ENCODE peak calls at places on chromosomes 16 and 17, in four cellular contexts. S is GM10248, X is heart right ventricle, H is WTC11. Q is an unnamed sample.

GRCh38 chr17:46968224-46968834 is 10.7 kb downstream of the RPRML start:
- DNase-seq in S (no peak), X (no peak), H (no peak), Q (no peak)

GRCh38 chr17:44219636-44220210 is at the start of gene UBTF:
- DNase-seq in S (peak; percentile 58), X (peak; percentile 80), H (peak; percentile 72), Q (no peak)

GRCh38 chr17:37743612-37743874 is 1.3 kb downstream of the HNF1B start:
- DNase-seq in S (peak; percentile 65), X (no peak), H (no peak), Q (no peak)

GRCh38 chr16:80369559-80369958 is 171.2 kb upstream of the DYNLRB2 start:
- DNase-seq in S (no peak), X (no peak), H (peak; percentile 45), Q (no peak)

GRCh38 chr16:29662729-29663019 is 373 bp upstream of the SPN start:
- DNase-seq in S (peak; percentile 75), X (no peak), H (no peak), Q (no peak)

GRCh38 chr17:79510071-79510470 is 100.8 kb downstream of the RBFOX3 start:
- DNase-seq in S (no peak), X (no peak), H (no peak), Q (no peak)

GRCh38 chr17:36907407-36907806 is 29.9 kb upstream of the LHX1 start:
- DNase-seq in S (no peak), X (no peak), H (no peak), Q (no peak)

GRCh38 chr16:75424096-75424762 is 9.1 kb downstream of the CFDP1 start:
- DNase-seq in S (no peak), X (no peak), H (no peak), Q (no peak)

GRCh38 chr16:28085376-28086171 is 22.1 kb upstream of the GSG1L start:
- DNase-seq in S (no peak), X (no peak), H (no peak), Q (no peak)

GRCh38 chr16:49150341-49150740 is 131.3 kb downstream of the CBLN1 start:
- DNase-seq in S (no peak), X (no peak), H (no peak), Q (no peak)

GRCh38 chr17:81607431-81607830 is 29.5 kb downstream of the NPLOC4 start:
- DNase-seq in S (no peak), X (no peak), H (no peak), Q (no peak)

GRCh38 chr16:69435977-69436729 is 11.7 kb downstream of the CYB5B start:
- DNase-seq in S (no peak), X (no peak), H (no peak), Q (no peak)

GRCh38 chr17:28177351-28177750 is 134.9 kb downstream of the NLK start:
- DNase-seq in S (no peak), X (no peak), H (no peak), Q (no peak)

GRCh38 chr16:20910781-20911321 is 10.3 kb downstream of the LYRM1 start:
- DNase-seq in S (no peak), X (no peak), H (no peak), Q (no peak)

GRCh38 chr16:57341441-57342303 is 16.9 kb upstream of the CCL22 start:
- DNase-seq in S (no peak), X (no peak), H (no peak), Q (no peak)

GRCh38 chr17:652310-652709 is 62.3 kb downstream of the VPS53 start:
- DNase-seq in S (no peak), X (peak; percentile 77), H (no peak), Q (no peak)

GRCh38 chr16:64088838-64089237 is 1033.0 kb downstream of the CDH11 start:
- DNase-seq in S (no peak), X (no peak), H (no peak), Q (no peak)

GRCh38 chr16:67179421-67180080 is 4.2 kb downstream of the MATCAP1 start:
- DNase-seq in S (no peak), X (no peak), H (peak; percentile 33), Q (no peak)

GRCh38 chr17:13410874-13411273 is 190.9 kb downstream of the HS3ST3A1 start:
- DNase-seq in S (no peak), X (no peak), H (no peak), Q (no peak)

GRCh38 chr16:88977028-88977844 is at the start of gene CBFA2T3:
- DNase-seq in S (peak; percentile 62), X (peak; percentile 81), H (no peak), Q (peak; percentile 83)

GRCh38 chr17:51372345-51373004 is 112.1 kb downstream of the UTP18 start:
- DNase-seq in S (peak; percentile 28), X (no peak), H (peak; percentile 38), Q (peak; percentile 71)

GRCh38 chr16:49556252-49557069 is 182.9 kb downstream of the C16orf78 start:
- DNase-seq in S (no peak), X (no peak), H (peak; percentile 44), Q (no peak)

GRCh38 chr17:63196772-63197335 is 230.8 kb downstream of the TANC2 start:
- DNase-seq in S (no peak), X (no peak), H (no peak), Q (no peak)

GRCh38 chr17:33200587-33200986 is 92.5 kb downstream of the ASIC2 start:
- DNase-seq in S (no peak), X (no peak), H (peak; percentile 17), Q (no peak)

GRCh38 chr16:57624806-57625500 is 3.5 kb upstream of the ADGRG1 start:
- DNase-seq in S (no peak), X (no peak), H (no peak), Q (no peak)

GRCh38 chr17:68255731-68256538 is 8.1 kb downstream of the AMZ2 start:
- DNase-seq in S (no peak), X (no peak), H (no peak), Q (no peak)

GRCh38 chr16:64250866-64251265 is 871.0 kb downstream of the CDH11 start:
- DNase-seq in S (no peak), X (no peak), H (no peak), Q (no peak)

GRCh38 chr17:77529328-77529650 is 388.5 kb downstream of the SEC14L1 start:
- DNase-seq in S (no peak), X (no peak), H (no peak), Q (no peak)

GRCh38 chr17:81986606-81987005 is 9.2 kb downstream of the ASPSCR1 start:
- DNase-seq in S (no peak), X (no peak), H (no peak), Q (no peak)

DNA sequence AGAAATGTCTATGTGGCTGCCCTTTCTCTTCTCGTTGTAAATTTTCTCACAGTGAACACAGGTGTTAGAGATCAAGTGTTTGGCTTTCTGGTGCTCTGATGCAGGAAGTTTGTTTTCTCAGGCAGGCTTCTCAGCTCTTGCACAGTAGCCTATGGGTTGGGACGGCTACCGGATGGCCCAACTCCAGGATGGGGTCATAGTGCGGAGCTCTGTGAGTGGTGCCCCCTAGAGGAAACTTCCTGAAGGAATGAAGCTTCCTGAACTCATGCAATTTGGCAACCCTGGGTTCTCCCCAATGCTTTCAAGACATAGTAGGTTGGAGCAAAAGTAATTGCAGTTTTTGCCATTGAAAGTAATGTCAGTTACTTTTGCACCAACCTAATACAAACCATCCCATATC is 407.5 kb upstream of the HSBP1 start:
- DNase-seq in S (no peak), X (no peak), H (peak; percentile 66), Q (no peak)
- TF ChIP-seq CTCF in S (no peak), X (no peak), H (peak; percentile 16), Q (no peak)

DNA sequence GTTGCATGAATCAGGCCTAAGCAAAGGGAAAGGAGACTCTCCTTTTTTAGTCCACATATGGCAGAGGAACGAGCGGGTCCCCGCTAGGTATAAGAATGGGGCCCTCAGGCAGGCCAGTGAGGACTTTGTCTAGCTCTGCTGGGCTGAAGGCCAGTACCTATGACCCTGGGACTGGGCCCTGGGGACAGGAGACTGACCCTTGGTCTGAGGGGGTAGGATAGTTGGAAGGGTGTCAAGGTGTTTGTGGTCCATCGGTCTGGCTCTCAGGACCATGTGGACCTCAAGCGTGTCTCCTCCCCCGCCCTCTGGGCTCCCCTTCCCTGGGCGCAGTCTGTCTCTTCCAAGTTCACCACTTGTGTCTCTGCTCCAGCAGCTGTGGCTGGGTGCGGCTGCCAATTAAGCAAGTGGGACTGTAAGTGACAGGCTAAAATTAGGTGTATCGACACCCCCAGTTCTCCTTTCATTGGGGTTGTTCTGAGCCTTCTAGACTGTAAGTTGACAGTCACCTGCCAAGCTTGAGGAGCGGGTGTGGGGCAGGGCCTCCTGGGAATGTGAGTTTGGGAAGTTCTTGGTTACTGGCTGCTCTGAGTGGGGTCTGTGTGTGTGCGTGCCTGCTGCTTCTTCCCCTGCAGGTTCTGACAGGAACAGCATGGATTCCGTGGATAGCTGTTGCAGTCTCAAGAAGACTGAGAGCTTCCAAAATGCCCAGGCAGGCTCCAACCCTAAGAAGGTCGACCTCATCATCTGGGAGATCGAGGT is 24.5 kb downstream of the AKAP1 start:
- DNase-seq in S (no peak), X (peak; percentile 67), H (peak; percentile 38), Q (no peak)
- TF ChIP-seq CTCF in S (no peak), X (peak; percentile 10), H (no peak), Q (no peak)

GRCh38 chr16:87461466-87461975 is 31.3 kb downstream of the ZCCHC14 start:
- DNase-seq in S (peak; percentile 77), X (peak; percentile 50), H (peak; percentile 94), Q (no peak)
- TF ChIP-seq CTCF in S (peak; percentile 59), X (no peak), H (no peak), Q (no peak)

GRCh38 chr16:2450535-2450934 is 9.4 kb upstream of the TEDC2 start:
- DNase-seq in S (no peak), X (no peak), H (no peak), Q (no peak)
- TF ChIP-seq CTCF in S (no peak), X (no peak), H (no peak), Q (no peak)

DNA sequence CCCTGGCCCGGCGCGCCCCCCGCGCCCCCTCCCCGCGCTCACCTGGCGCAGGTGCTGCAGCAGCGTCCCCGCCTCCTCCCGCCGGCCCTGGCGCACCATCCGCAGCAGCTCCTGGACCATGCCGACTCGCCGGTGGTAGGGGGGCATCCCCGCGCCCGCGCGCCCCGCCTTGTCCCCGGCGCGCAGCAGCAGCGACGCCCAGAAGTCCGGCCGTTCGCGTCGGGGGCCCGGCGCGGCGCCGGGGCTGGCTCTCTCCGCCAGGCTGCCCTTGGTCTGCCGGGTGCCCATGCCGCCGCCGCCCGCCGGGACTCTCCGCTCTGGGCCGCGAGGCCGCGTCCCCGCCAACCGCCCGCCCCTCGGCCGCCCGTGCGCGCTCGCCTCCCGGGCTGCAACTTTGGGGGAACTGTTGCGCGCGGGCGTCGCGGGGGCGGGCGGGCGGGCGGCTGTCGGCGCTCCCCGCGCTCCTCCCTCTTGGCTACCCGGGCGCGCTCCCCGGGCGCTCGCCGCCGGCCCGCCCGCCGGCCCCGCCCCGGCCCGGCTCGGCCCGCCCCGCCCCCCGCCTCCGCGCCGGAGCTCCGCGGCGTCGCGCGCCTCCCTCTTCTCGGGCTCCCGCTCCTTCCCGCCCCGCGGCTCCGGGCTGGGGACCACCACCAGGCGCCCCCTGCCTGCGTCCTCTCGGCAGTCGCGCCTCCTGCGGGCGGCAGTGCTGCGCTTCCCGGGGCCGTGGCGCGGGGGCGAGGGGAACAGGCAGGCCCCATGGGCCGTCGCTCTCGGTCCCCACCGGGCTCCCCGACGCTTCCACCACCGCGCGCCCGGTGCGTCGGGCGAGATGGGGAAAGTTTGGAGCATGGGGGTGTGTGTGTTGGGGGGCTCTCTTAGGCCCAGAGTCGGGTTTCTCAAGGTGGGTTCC is at the start of gene LRRC75A:
- DNase-seq in S (peak; percentile 83), X (peak; percentile 55), H (peak; percentile 75), Q (no peak)
- TF ChIP-seq CTCF in S (no peak), X (no peak), H (no peak), Q (no peak)

Q was measured in CD14-positive monocyte.